ENCODE peak calls at places on chromosomes 2 and 18, in seven cellular contexts. K is left ventricle myocardium inferior; Z is stimulated activated CD4-positive, alpha-beta T cell treated with anti-CD3 and anti-CD28 coated beads, Interleukin-1b, Interleukin-23, amount 100 ng/mL, for 1 hour; D is astrocyte of the cerebellum; W is EH; R is foreskin fibroblast; V is HCT116. O is an unnamed sample.

GRCh38 chr2:54627973-54628372 is 95.5 kb upstream of the EML6 start:
- DNase-seq in K (no peak), Z (no peak), D (no peak), W (no peak), R (no peak), V (no peak), O (no peak)

GRCh38 chr2:17621781-17622180 is 81.3 kb downstream of the VSNL1 start:
- DNase-seq in K (no peak), Z (no peak), D (no peak), W (peak), R (peak), V (no peak), O (no peak)

GRCh38 chr2:176502619-176503018 is 233.4 kb downstream of the MTX2 start:
- DNase-seq in K (no peak), Z (no peak), D (no peak), W (no peak), R (no peak), V (no peak), O (no peak)

GRCh38 chr2:239363946-239364637 is 36.7 kb downstream of the HDAC4 start:
- DNase-seq in K (no peak), Z (no peak), D (no peak), W (no peak), R (no peak), V (no peak), O (peak)

GRCh38 chr2:9703701-9704221 is 73.0 kb upstream of the YWHAQ start:
- DNase-seq in K (no peak), Z (no peak), D (peak), W (peak), R (peak), V (peak), O (no peak)

GRCh38 chr2:100246163-100247145 is 75.8 kb downstream of the LONRF2 start:
- DNase-seq in K (no peak), Z (no peak), D (no peak), W (peak), R (peak), V (peak), O (no peak)

GRCh38 chr2:169136885-169137534 is 67.6 kb downstream of the DHRS9 start:
- DNase-seq in K (peak), Z (no peak), D (no peak), W (no peak), R (no peak), V (no peak), O (no peak)

GRCh38 chr2:65055427-65056214 is 595 bp upstream of the CEP68 start:
- DNase-seq in K (no peak), Z (peak), D (no peak), W (no peak), R (no peak), V (no peak), O (peak)

GRCh38 chr2:210663574-210663973 is 107.2 kb downstream of the CPS1 start:
- DNase-seq in K (no peak), Z (no peak), D (peak), W (peak), R (peak), V (no peak), O (no peak)

GRCh38 chr18:24853076-24853475 is 392.6 kb downstream of the HRH4 start:
- DNase-seq in K (no peak), Z (no peak), D (no peak), W (no peak), R (no peak), V (no peak), O (no peak)

GRCh38 chr2:236960516-236960915 is 125.2 kb upstream of the COPS8 start:
- DNase-seq in K (no peak), Z (no peak), D (no peak), W (no peak), R (no peak), V (no peak), O (no peak)

GRCh38 chr2:231683907-231684306 is 24.4 kb upstream of the PTMA start:
- DNase-seq in K (no peak), Z (no peak), D (no peak), W (no peak), R (no peak), V (no peak), O (no peak)